ENCODE peak calls at places on chromosomes 5 and 9, in eight cellular contexts. One of them, this sample, is unnamed.

GRCh38 chr9:130707225-130707976 is 13.8 kb downstream of the EXOSC2 start:
- DNase-seq in GM13977: peak; percentile 36
- DNase-seq in MCF 10A: peak; percentile 80
- DNase-seq in type B pancreatic cell: no peak
- DNase-seq in foreskin keratinocyte: no peak
- DNase-seq in left lung: peak; percentile 53
- DNase-seq in heart right ventricle: no peak
- DNase-seq in tibial nerve: peak; percentile 83
- DNase-seq in this sample: peak; percentile 84

GRCh38 chr9:136662656-136663310 is at the start of gene EGFL7:
- DNase-seq in GM13977: no peak
- DNase-seq in MCF 10A: no peak
- DNase-seq in type B pancreatic cell: no peak
- DNase-seq in foreskin keratinocyte: no peak
- DNase-seq in left lung: no peak
- DNase-seq in heart right ventricle: peak; percentile 79
- DNase-seq in tibial nerve: no peak
- DNase-seq in this sample: no peak

GRCh38 chr5:64947031-64947430 is 178.3 kb downstream of the CWC27 start:
- DNase-seq in GM13977: no peak
- DNase-seq in MCF 10A: peak; percentile 35
- DNase-seq in type B pancreatic cell: no peak
- DNase-seq in foreskin keratinocyte: peak; percentile 53
- DNase-seq in left lung: no peak
- DNase-seq in heart right ventricle: no peak
- DNase-seq in tibial nerve: no peak
- DNase-seq in this sample: no peak

GRCh38 chr5:37495210-37495609 is 116.1 kb downstream of the WDR70 start:
- DNase-seq in GM13977: no peak
- DNase-seq in MCF 10A: peak; percentile 13
- DNase-seq in type B pancreatic cell: no peak
- DNase-seq in foreskin keratinocyte: no peak
- DNase-seq in left lung: no peak
- DNase-seq in heart right ventricle: no peak
- DNase-seq in tibial nerve: no peak
- DNase-seq in this sample: no peak

GRCh38 chr9:114500583-114501292 is 4.5 kb downstream of the WHRN start:
- DNase-seq in GM13977: no peak
- DNase-seq in MCF 10A: no peak
- DNase-seq in type B pancreatic cell: no peak
- DNase-seq in foreskin keratinocyte: no peak
- DNase-seq in left lung: no peak
- DNase-seq in heart right ventricle: no peak
- DNase-seq in tibial nerve: no peak
- DNase-seq in this sample: no peak

GRCh38 chr9:121498487-121499176 is 1.0 kb downstream of the GGTA1 start:
- DNase-seq in GM13977: peak; percentile 50
- DNase-seq in MCF 10A: peak; percentile 30
- DNase-seq in type B pancreatic cell: no peak
- DNase-seq in foreskin keratinocyte: no peak
- DNase-seq in left lung: peak; percentile 41
- DNase-seq in heart right ventricle: peak; percentile 43
- DNase-seq in tibial nerve: peak; percentile 39
- DNase-seq in this sample: peak; percentile 10

GRCh38 chr9:89493671-89494070 is 4.2 kb downstream of the SEMA4D start:
- DNase-seq in GM13977: no peak
- DNase-seq in MCF 10A: no peak
- DNase-seq in type B pancreatic cell: no peak
- DNase-seq in foreskin keratinocyte: no peak
- DNase-seq in left lung: no peak
- DNase-seq in heart right ventricle: no peak
- DNase-seq in tibial nerve: no peak
- DNase-seq in this sample: no peak

GRCh38 chr9:124389146-124389939 is 25.9 kb downstream of the PSMB7 start:
- DNase-seq in GM13977: no peak
- DNase-seq in MCF 10A: no peak
- DNase-seq in type B pancreatic cell: no peak
- DNase-seq in foreskin keratinocyte: no peak
- DNase-seq in left lung: no peak
- DNase-seq in heart right ventricle: no peak
- DNase-seq in tibial nerve: no peak
- DNase-seq in this sample: no peak

GRCh38 chr9:115847245-115847644 is 306.3 kb upstream of the PAPPA start:
- DNase-seq in GM13977: no peak
- DNase-seq in MCF 10A: peak; percentile 53
- DNase-seq in type B pancreatic cell: no peak
- DNase-seq in foreskin keratinocyte: peak; percentile 33
- DNase-seq in left lung: no peak
- DNase-seq in heart right ventricle: no peak
- DNase-seq in tibial nerve: no peak
- DNase-seq in this sample: no peak

GRCh38 chr9:17942498-17942897 is 363.6 kb downstream of the SH3GL2 start:
- DNase-seq in GM13977: no peak
- DNase-seq in MCF 10A: no peak
- DNase-seq in type B pancreatic cell: no peak
- DNase-seq in foreskin keratinocyte: no peak
- DNase-seq in left lung: no peak
- DNase-seq in heart right ventricle: no peak
- DNase-seq in tibial nerve: no peak
- DNase-seq in this sample: no peak

GRCh38 chr9:72978724-72979123 is 25.9 kb upstream of the ALDH1A1 start:
- DNase-seq in GM13977: no peak
- DNase-seq in MCF 10A: peak; percentile 60
- DNase-seq in type B pancreatic cell: no peak
- DNase-seq in foreskin keratinocyte: no peak
- DNase-seq in left lung: no peak
- DNase-seq in heart right ventricle: no peak
- DNase-seq in tibial nerve: no peak
- DNase-seq in this sample: no peak

GRCh38 chr5:180178516-180179398 is 30.3 kb downstream of the RASGEF1C start:
- DNase-seq in GM13977: no peak
- DNase-seq in MCF 10A: no peak
- DNase-seq in type B pancreatic cell: no peak
- DNase-seq in foreskin keratinocyte: no peak
- DNase-seq in left lung: no peak
- DNase-seq in heart right ventricle: no peak
- DNase-seq in tibial nerve: no peak
- DNase-seq in this sample: no peak

GRCh38 chr5:101785090-101785489 is 511.0 kb downstream of the SLCO4C1 start:
- DNase-seq in GM13977: no peak
- DNase-seq in MCF 10A: no peak
- DNase-seq in type B pancreatic cell: no peak
- DNase-seq in foreskin keratinocyte: no peak
- DNase-seq in left lung: no peak
- DNase-seq in heart right ventricle: no peak
- DNase-seq in tibial nerve: no peak
- DNase-seq in this sample: no peak

GRCh38 chr5:180251887-180252286 is 40.0 kb downstream of the MAPK9 start:
- DNase-seq in GM13977: no peak
- DNase-seq in MCF 10A: no peak
- DNase-seq in type B pancreatic cell: no peak
- DNase-seq in foreskin keratinocyte: no peak
- DNase-seq in left lung: no peak
- DNase-seq in heart right ventricle: no peak
- DNase-seq in tibial nerve: no peak
- DNase-seq in this sample: no peak

GRCh38 chr5:117892360-117892759 is 1096.0 kb downstream of the DTWD2 start:
- DNase-seq in GM13977: no peak
- DNase-seq in MCF 10A: no peak
- DNase-seq in type B pancreatic cell: no peak
- DNase-seq in foreskin keratinocyte: no peak
- DNase-seq in left lung: no peak
- DNase-seq in heart right ventricle: no peak
- DNase-seq in tibial nerve: no peak
- DNase-seq in this sample: no peak

GRCh38 chr9:38119570-38119969 is 50.5 kb upstream of the SHB start:
- DNase-seq in GM13977: no peak
- DNase-seq in MCF 10A: no peak
- DNase-seq in type B pancreatic cell: no peak
- DNase-seq in foreskin keratinocyte: no peak
- DNase-seq in left lung: no peak
- DNase-seq in heart right ventricle: no peak
- DNase-seq in tibial nerve: no peak
- DNase-seq in this sample: no peak

GRCh38 chr5:1312206-1312605 is 17.3 kb upstream of the TERT start:
- DNase-seq in GM13977: no peak
- DNase-seq in MCF 10A: no peak
- DNase-seq in type B pancreatic cell: peak; percentile 62
- DNase-seq in foreskin keratinocyte: no peak
- DNase-seq in left lung: no peak
- DNase-seq in heart right ventricle: no peak
- DNase-seq in tibial nerve: no peak
- DNase-seq in this sample: peak; percentile 67

GRCh38 chr9:14547245-14548060 is 145.8 kb downstream of the ZDHHC21 start:
- DNase-seq in GM13977: no peak
- DNase-seq in MCF 10A: no peak
- DNase-seq in type B pancreatic cell: no peak
- DNase-seq in foreskin keratinocyte: no peak
- DNase-seq in left lung: no peak
- DNase-seq in heart right ventricle: no peak
- DNase-seq in tibial nerve: no peak
- DNase-seq in this sample: no peak

GRCh38 chr5:179373101-179373934 is 28.1 kb upstream of the ADAMTS2 start:
- DNase-seq in GM13977: no peak
- DNase-seq in MCF 10A: no peak
- DNase-seq in type B pancreatic cell: peak; percentile 66
- DNase-seq in foreskin keratinocyte: no peak
- DNase-seq in left lung: peak; percentile 16
- DNase-seq in heart right ventricle: no peak
- DNase-seq in tibial nerve: no peak
- DNase-seq in this sample: no peak

GRCh38 chr9:127944586-127945218 is 7.0 kb upstream of the DPM2 start:
- DNase-seq in GM13977: no peak
- DNase-seq in MCF 10A: no peak
- DNase-seq in type B pancreatic cell: no peak
- DNase-seq in foreskin keratinocyte: no peak
- DNase-seq in left lung: no peak
- DNase-seq in heart right ventricle: peak; percentile 12
- DNase-seq in tibial nerve: no peak
- DNase-seq in this sample: no peak
- TF ChIP-seq CTCF in GM13977: no peak
- TF ChIP-seq CTCF in MCF 10A: no peak
- TF ChIP-seq CTCF in type B pancreatic cell: no peak
- TF ChIP-seq CTCF in foreskin keratinocyte: no peak
- TF ChIP-seq CTCF in left lung: no peak
- TF ChIP-seq CTCF in heart right ventricle: no peak
- TF ChIP-seq CTCF in tibial nerve: no peak
- TF ChIP-seq CTCF in this sample: no peak

DNA sequence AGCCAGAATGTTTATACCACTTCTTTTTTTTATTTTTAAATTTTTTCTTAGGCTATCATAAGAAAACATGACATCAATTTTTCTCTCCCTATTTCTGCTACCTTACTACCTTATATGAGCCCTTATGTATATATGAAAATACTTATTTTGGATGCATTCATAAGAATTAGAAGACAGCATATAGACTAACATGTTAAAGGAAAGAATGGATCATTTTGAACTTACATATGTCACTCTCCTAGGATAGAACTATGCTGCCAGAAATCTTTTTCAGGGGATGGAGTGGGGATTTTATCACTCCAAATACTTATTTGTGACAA is 51.8 kb downstream of the SNX24 start:
- DNase-seq in GM13977: no peak
- DNase-seq in MCF 10A: no peak
- DNase-seq in type B pancreatic cell: no peak
- DNase-seq in foreskin keratinocyte: no peak
- DNase-seq in left lung: no peak
- DNase-seq in heart right ventricle: no peak
- DNase-seq in tibial nerve: no peak
- DNase-seq in this sample: no peak
- TF ChIP-seq CTCF in GM13977: no peak
- TF ChIP-seq CTCF in MCF 10A: no peak
- TF ChIP-seq CTCF in type B pancreatic cell: no peak
- TF ChIP-seq CTCF in foreskin keratinocyte: no peak
- TF ChIP-seq CTCF in left lung: no peak
- TF ChIP-seq CTCF in heart right ventricle: no peak
- TF ChIP-seq CTCF in tibial nerve: no peak
- TF ChIP-seq CTCF in this sample: no peak

GRCh38 chr9:87668222-87668621 is 57.7 kb upstream of the CTSL start:
- DNase-seq in GM13977: no peak
- DNase-seq in MCF 10A: no peak
- DNase-seq in type B pancreatic cell: no peak
- DNase-seq in foreskin keratinocyte: no peak
- DNase-seq in left lung: no peak
- DNase-seq in heart right ventricle: no peak
- DNase-seq in tibial nerve: no peak
- DNase-seq in this sample: no peak

GRCh38 chr9:87668722-87669121 is 57.2 kb upstream of the CTSL start:
- DNase-seq in GM13977: no peak
- DNase-seq in MCF 10A: no peak
- DNase-seq in type B pancreatic cell: no peak
- DNase-seq in foreskin keratinocyte: no peak
- DNase-seq in left lung: no peak
- DNase-seq in heart right ventricle: no peak
- DNase-seq in tibial nerve: no peak
- DNase-seq in this sample: no peak

GRCh38 chr9:87665516-87665915 is 60.4 kb upstream of the CTSL start:
- DNase-seq in GM13977: no peak
- DNase-seq in MCF 10A: no peak
- DNase-seq in type B pancreatic cell: no peak
- DNase-seq in foreskin keratinocyte: no peak
- DNase-seq in left lung: no peak
- DNase-seq in heart right ventricle: no peak
- DNase-seq in tibial nerve: no peak
- DNase-seq in this sample: no peak

GRCh38 chr9:87664153-87665060 is 61.5 kb upstream of the CTSL start:
- DNase-seq in GM13977: no peak
- DNase-seq in MCF 10A: no peak
- DNase-seq in type B pancreatic cell: no peak
- DNase-seq in foreskin keratinocyte: no peak
- DNase-seq in left lung: no peak
- DNase-seq in heart right ventricle: no peak
- DNase-seq in tibial nerve: no peak
- DNase-seq in this sample: no peak

GRCh38 chr9:87667164-87667738 is 58.7 kb upstream of the CTSL start:
- DNase-seq in GM13977: no peak
- DNase-seq in MCF 10A: no peak
- DNase-seq in type B pancreatic cell: no peak
- DNase-seq in foreskin keratinocyte: no peak
- DNase-seq in left lung: no peak
- DNase-seq in heart right ventricle: no peak
- DNase-seq in tibial nerve: no peak
- DNase-seq in this sample: peak; percentile 22
- TF ChIP-seq CTCF in GM13977: peak; percentile 43
- TF ChIP-seq CTCF in MCF 10A: no peak
- TF ChIP-seq CTCF in type B pancreatic cell: peak; percentile 65
- TF ChIP-seq CTCF in foreskin keratinocyte: peak; percentile 49
- TF ChIP-seq CTCF in left lung: no peak
- TF ChIP-seq CTCF in heart right ventricle: peak; percentile 14
- TF ChIP-seq CTCF in tibial nerve: no peak
- TF ChIP-seq CTCF in this sample: no peak

DNA sequence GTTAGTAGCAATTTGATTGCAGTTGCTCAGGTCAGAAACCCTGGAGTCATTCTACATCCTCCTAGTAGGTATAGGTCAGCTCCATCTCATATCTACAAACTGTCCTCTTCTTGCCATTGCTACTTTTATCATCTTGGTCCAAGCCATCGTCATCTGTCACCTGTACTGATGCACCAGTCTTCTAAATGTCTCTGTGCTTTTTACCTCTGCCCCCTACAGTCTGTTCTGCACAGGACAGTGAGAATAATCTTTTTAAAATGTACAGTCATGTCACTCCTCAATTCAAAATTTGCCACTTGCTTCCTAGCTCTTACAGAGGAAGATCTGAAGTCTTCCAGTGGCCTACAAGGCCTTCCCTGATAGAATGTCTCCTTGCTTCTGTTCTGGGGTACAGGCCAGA is 6.8 kb downstream of the NNT start:
- DNase-seq in GM13977: peak; percentile 46
- DNase-seq in MCF 10A: peak; percentile 14
- DNase-seq in type B pancreatic cell: no peak
- DNase-seq in foreskin keratinocyte: no peak
- DNase-seq in left lung: no peak
- DNase-seq in heart right ventricle: no peak
- DNase-seq in tibial nerve: no peak
- DNase-seq in this sample: peak; percentile 14
- TF ChIP-seq CTCF in GM13977: peak; percentile 52
- TF ChIP-seq CTCF in MCF 10A: no peak
- TF ChIP-seq CTCF in type B pancreatic cell: peak; percentile 46
- TF ChIP-seq CTCF in foreskin keratinocyte: peak; percentile 43
- TF ChIP-seq CTCF in left lung: no peak
- TF ChIP-seq CTCF in heart right ventricle: no peak
- TF ChIP-seq CTCF in tibial nerve: no peak
- TF ChIP-seq CTCF in this sample: no peak

This sample was measured in activated CD8-positive, alpha-beta T cell treated with anti-CD3 and anti-CD28 coated beads for 36 hours.